ENCODE peak calls at places on chromosome 22, in ten cellular contexts. S, Q, K, R, A, E, J, B, Z and U are unnamed samples.

GRCh38 chr22:50455201-50455600 is 19.6 kb downstream of the SBF1 start:
- DNase-seq in S (no peak), Q (no peak), K (no peak), R (no peak), A (no peak), E (no peak), J (no peak), B (no peak), Z (no peak), U (no peak)

GRCh38 chr22:21972293-21972779 is 10.3 kb downstream of the TOP3B start:
- DNase-seq in S (no peak), Q (no peak), K (no peak), R (peak; percentile 9), A (peak; percentile 51), E (peak; percentile 23), J (no peak), B (no peak), Z (peak; percentile 67), U (peak; percentile 72)

GRCh38 chr22:41620646-41621098 is at the start of gene DESI1:
- DNase-seq in S (no peak), Q (no peak), K (no peak), R (no peak), A (no peak), E (no peak), J (no peak), B (no peak), Z (no peak), U (no peak)

GRCh38 chr22:37230673-37231405 is 13.2 kb downstream of the RAC2 start:
- DNase-seq in S (no peak), Q (peak; percentile 8), K (no peak), R (no peak), A (peak; percentile 24), E (no peak), J (peak; percentile 75), B (no peak), Z (no peak), U (peak; percentile 53)

GRCh38 chr22:50473088-50473487 is 1.7 kb downstream of the SBF1 start:
- DNase-seq in S (no peak), Q (no peak), K (no peak), R (no peak), A (no peak), E (no peak), J (no peak), B (no peak), Z (no peak), U (peak; percentile 53)

GRCh38 chr22:49826603-49827306 is 918 bp downstream of the BRD1 start:
- DNase-seq in S (no peak), Q (peak; percentile 78), K (no peak), R (no peak), A (peak; percentile 67), E (peak; percentile 32), J (no peak), B (no peak), Z (no peak), U (no peak)

GRCh38 chr22:16827506-16827905 is 2.3 kb upstream of the XKR3 start:
- DNase-seq in S (peak; percentile 19), Q (no peak), K (no peak), R (no peak), A (no peak), E (no peak), J (no peak), B (no peak), Z (no peak), U (no peak)

GRCh38 chr22:44359496-44360110 is 46.9 kb upstream of the SHISAL1 start:
- DNase-seq in S (no peak), Q (peak; percentile 40), K (no peak), R (no peak), A (peak; percentile 10), E (no peak), J (no peak), B (no peak), Z (no peak), U (no peak)

GRCh38 chr22:19480173-19480568 is 451 bp downstream of the CDC45 start:
- DNase-seq in S (no peak), Q (no peak), K (no peak), R (no peak), A (no peak), E (no peak), J (no peak), B (no peak), Z (no peak), U (no peak)

GRCh38 chr22:32904044-32904443 is 102.5 kb downstream of the TIMP3 start:
- DNase-seq in S (no peak), Q (no peak), K (no peak), R (no peak), A (no peak), E (peak; percentile 35), J (no peak), B (no peak), Z (peak; percentile 55), U (peak; percentile 6)

GRCh38 chr22:50737728-50738648 is at the start of gene ACR:
- DNase-seq in S (no peak), Q (peak; percentile 17), K (no peak), R (no peak), A (peak; percentile 13), E (no peak), J (no peak), B (peak; percentile 3), Z (no peak), U (no peak)

GRCh38 chr22:36839356-36840073 is 21.3 kb upstream of the NCF4 start:
- DNase-seq in S (no peak), Q (no peak), K (no peak), R (no peak), A (no peak), E (peak; percentile 9), J (no peak), B (no peak), Z (no peak), U (no peak)